ENCODE peak calls at places on chromosomes 13 and 19, in seven cellular contexts. One of them, this sample, is unnamed.

GRCh38 chr13:47298506-47298905 is 401.7 kb upstream of the HTR2A start:
- DNase-seq in uterus: no peak
- DNase-seq in bronchial epithelial cell: peak; percentile 22
- DNase-seq in H1: no peak
- DNase-seq in fibroblast of lung: peak; percentile 71
- DNase-seq in spleen: no peak
- DNase-seq in WERI-Rb-1: no peak
- DNase-seq in this sample: no peak

GRCh38 chr19:42048992-42049391 is 21.0 kb downstream of the GRIK5 start:
- DNase-seq in uterus: no peak
- DNase-seq in bronchial epithelial cell: peak; percentile 55
- DNase-seq in H1: no peak
- DNase-seq in fibroblast of lung: no peak
- DNase-seq in spleen: no peak
- DNase-seq in WERI-Rb-1: no peak
- DNase-seq in this sample: no peak

GRCh38 chr19:16928351-16928750 is 39.6 kb downstream of the F2RL3 start:
- DNase-seq in uterus: no peak
- DNase-seq in bronchial epithelial cell: no peak
- DNase-seq in H1: no peak
- DNase-seq in fibroblast of lung: no peak
- DNase-seq in spleen: no peak
- DNase-seq in WERI-Rb-1: no peak
- DNase-seq in this sample: no peak

GRCh38 chr19:10288662-10289166 is 1.0 kb upstream of the ICAM5 start:
- DNase-seq in uterus: no peak
- DNase-seq in bronchial epithelial cell: peak; percentile 59
- DNase-seq in H1: peak; percentile 79
- DNase-seq in fibroblast of lung: peak; percentile 49
- DNase-seq in spleen: no peak
- DNase-seq in WERI-Rb-1: peak; percentile 67
- DNase-seq in this sample: no peak

GRCh38 chr19:21434967-21435544 is 38.1 kb downstream of the ZNF493 start:
- DNase-seq in uterus: no peak
- DNase-seq in bronchial epithelial cell: no peak
- DNase-seq in H1: no peak
- DNase-seq in fibroblast of lung: no peak
- DNase-seq in spleen: no peak
- DNase-seq in WERI-Rb-1: no peak
- DNase-seq in this sample: no peak

GRCh38 chr19:53193534-53194222 is 520 bp upstream of the ZNF665 start:
- DNase-seq in uterus: no peak
- DNase-seq in bronchial epithelial cell: no peak
- DNase-seq in H1: no peak
- DNase-seq in fibroblast of lung: no peak
- DNase-seq in spleen: no peak
- DNase-seq in WERI-Rb-1: peak; percentile 23
- DNase-seq in this sample: no peak

GRCh38 chr19:16585808-16586476 is 13.7 kb upstream of the SLC35E1 start:
- DNase-seq in uterus: no peak
- DNase-seq in bronchial epithelial cell: peak; percentile 42
- DNase-seq in H1: no peak
- DNase-seq in fibroblast of lung: no peak
- DNase-seq in spleen: no peak
- DNase-seq in WERI-Rb-1: no peak
- DNase-seq in this sample: no peak

GRCh38 chr13:80973721-80974120 is 632.8 kb upstream of the SPRY2 start:
- DNase-seq in uterus: no peak
- DNase-seq in bronchial epithelial cell: peak; percentile 49
- DNase-seq in H1: no peak
- DNase-seq in fibroblast of lung: no peak
- DNase-seq in spleen: no peak
- DNase-seq in WERI-Rb-1: no peak
- DNase-seq in this sample: no peak

GRCh38 chr19:45468803-45469131 is 971 bp downstream of the FOSB start:
- DNase-seq in uterus: no peak
- DNase-seq in bronchial epithelial cell: no peak
- DNase-seq in H1: no peak
- DNase-seq in fibroblast of lung: peak; percentile 44
- DNase-seq in spleen: no peak
- DNase-seq in WERI-Rb-1: no peak
- DNase-seq in this sample: no peak

GRCh38 chr19:40596608-40597328 is 4.4 kb upstream of the LTBP4 start:
- DNase-seq in uterus: peak; percentile 78
- DNase-seq in bronchial epithelial cell: no peak
- DNase-seq in H1: peak; percentile 85
- DNase-seq in fibroblast of lung: peak; percentile 60
- DNase-seq in spleen: no peak
- DNase-seq in WERI-Rb-1: peak; percentile 88
- DNase-seq in this sample: no peak

GRCh38 chr19:6503407-6504201 is 1.5 kb upstream of the TUBB4A start:
- DNase-seq in uterus: no peak
- DNase-seq in bronchial epithelial cell: no peak
- DNase-seq in H1: no peak
- DNase-seq in fibroblast of lung: no peak
- DNase-seq in spleen: no peak
- DNase-seq in WERI-Rb-1: no peak
- DNase-seq in this sample: no peak

GRCh38 chr13:67416047-67416925 is 186.2 kb upstream of the PCDH9 start:
- DNase-seq in uterus: no peak
- DNase-seq in bronchial epithelial cell: no peak
- DNase-seq in H1: peak; percentile 84
- DNase-seq in fibroblast of lung: peak; percentile 9
- DNase-seq in spleen: no peak
- DNase-seq in WERI-Rb-1: peak; percentile 59
- DNase-seq in this sample: no peak

GRCh38 chr13:103308700-103309099 is 242.5 kb upstream of the SLC10A2 start:
- DNase-seq in uterus: no peak
- DNase-seq in bronchial epithelial cell: no peak
- DNase-seq in H1: no peak
- DNase-seq in fibroblast of lung: no peak
- DNase-seq in spleen: no peak
- DNase-seq in WERI-Rb-1: no peak
- DNase-seq in this sample: no peak

GRCh38 chr19:40633207-40633606 is 32.0 kb downstream of the LTBP4 start:
- DNase-seq in uterus: no peak
- DNase-seq in bronchial epithelial cell: peak; percentile 73
- DNase-seq in H1: no peak
- DNase-seq in fibroblast of lung: peak; percentile 84
- DNase-seq in spleen: no peak
- DNase-seq in WERI-Rb-1: no peak
- DNase-seq in this sample: no peak

GRCh38 chr13:40468227-40468838 is 198.1 kb downstream of the FOXO1 start:
- DNase-seq in uterus: no peak
- DNase-seq in bronchial epithelial cell: no peak
- DNase-seq in H1: no peak
- DNase-seq in fibroblast of lung: no peak
- DNase-seq in spleen: no peak
- DNase-seq in WERI-Rb-1: no peak
- DNase-seq in this sample: no peak

GRCh38 chr19:1274081-1274851 is 1.1 kb upstream of the FAM174C start:
- DNase-seq in uterus: peak; percentile 43
- DNase-seq in bronchial epithelial cell: no peak
- DNase-seq in H1: no peak
- DNase-seq in fibroblast of lung: no peak
- DNase-seq in spleen: peak; percentile 90
- DNase-seq in WERI-Rb-1: no peak
- DNase-seq in this sample: no peak

GRCh38 chr13:98026457-98026857 is 73.0 kb downstream of the IPO5 start:
- DNase-seq in uterus: no peak
- DNase-seq in bronchial epithelial cell: no peak
- DNase-seq in H1: no peak
- DNase-seq in fibroblast of lung: peak; percentile 8
- DNase-seq in spleen: no peak
- DNase-seq in WERI-Rb-1: peak; percentile 68
- DNase-seq in this sample: no peak

GRCh38 chr13:113820813-113821651 is 42.8 kb downstream of the GAS6 start:
- DNase-seq in uterus: peak; percentile 87
- DNase-seq in bronchial epithelial cell: peak; percentile 82
- DNase-seq in H1: no peak
- DNase-seq in fibroblast of lung: peak; percentile 99
- DNase-seq in spleen: peak; percentile 79
- DNase-seq in WERI-Rb-1: no peak
- DNase-seq in this sample: peak; percentile 63

GRCh38 chr19:4423727-4424126 is 21.3 kb downstream of the CHAF1A start:
- DNase-seq in uterus: no peak
- DNase-seq in bronchial epithelial cell: no peak
- DNase-seq in H1: no peak
- DNase-seq in fibroblast of lung: no peak
- DNase-seq in spleen: no peak
- DNase-seq in WERI-Rb-1: no peak
- DNase-seq in this sample: no peak

GRCh38 chr19:8377598-8377997 is 12.6 kb upstream of the RAB11B start:
- DNase-seq in uterus: no peak
- DNase-seq in bronchial epithelial cell: no peak
- DNase-seq in H1: no peak
- DNase-seq in fibroblast of lung: no peak
- DNase-seq in spleen: no peak
- DNase-seq in WERI-Rb-1: no peak
- DNase-seq in this sample: no peak

GRCh38 chr19:17765069-17765618 is 13.9 kb downstream of the FCHO1 start:
- DNase-seq in uterus: no peak
- DNase-seq in bronchial epithelial cell: peak; percentile 71
- DNase-seq in H1: no peak
- DNase-seq in fibroblast of lung: no peak
- DNase-seq in spleen: peak; percentile 93
- DNase-seq in WERI-Rb-1: no peak
- DNase-seq in this sample: no peak

GRCh38 chr19:7417671-7418324 is 69.1 kb downstream of the ARHGEF18 start:
- DNase-seq in uterus: no peak
- DNase-seq in bronchial epithelial cell: peak; percentile 67
- DNase-seq in H1: no peak
- DNase-seq in fibroblast of lung: peak; percentile 73
- DNase-seq in spleen: no peak
- DNase-seq in WERI-Rb-1: no peak
- DNase-seq in this sample: no peak

GRCh38 chr19:38805180-38805579 is 7.6 kb downstream of the LGALS4 start:
- DNase-seq in uterus: no peak
- DNase-seq in bronchial epithelial cell: peak; percentile 59
- DNase-seq in H1: no peak
- DNase-seq in fibroblast of lung: no peak
- DNase-seq in spleen: peak; percentile 15
- DNase-seq in WERI-Rb-1: no peak
- DNase-seq in this sample: no peak

GRCh38 chr19:13850910-13851753 is 25.8 kb upstream of the NANOS3 start:
- DNase-seq in uterus: peak; percentile 92
- DNase-seq in bronchial epithelial cell: peak; percentile 85
- DNase-seq in H1: no peak
- DNase-seq in fibroblast of lung: peak; percentile 96
- DNase-seq in spleen: peak; percentile 81
- DNase-seq in WERI-Rb-1: no peak
- DNase-seq in this sample: peak; percentile 88

GRCh38 chr19:49201042-49201441 is 43.5 kb downstream of the TRPM4 start:
- DNase-seq in uterus: no peak
- DNase-seq in bronchial epithelial cell: no peak
- DNase-seq in H1: no peak
- DNase-seq in fibroblast of lung: no peak
- DNase-seq in spleen: no peak
- DNase-seq in WERI-Rb-1: no peak
- DNase-seq in this sample: no peak

DNA sequence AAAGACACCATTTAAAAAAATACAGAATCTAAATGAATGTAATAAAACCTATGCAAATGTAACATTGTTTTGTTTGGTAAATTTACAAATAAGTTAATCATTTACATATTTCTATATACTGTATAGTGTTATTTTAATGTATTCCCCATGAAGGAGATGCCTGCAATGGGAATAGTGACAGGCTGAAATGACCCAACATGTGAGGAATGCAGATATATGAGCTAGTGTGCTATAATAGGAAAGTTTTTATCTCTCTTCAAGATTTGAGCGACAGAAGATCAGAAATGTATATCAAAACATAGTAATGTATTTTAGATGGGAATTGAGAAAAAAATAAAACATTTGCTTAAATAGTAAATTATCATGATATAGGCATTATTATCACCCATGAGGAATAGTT is 570.1 kb downstream of the SLITRK1 start:
- DNase-seq in uterus: no peak
- DNase-seq in bronchial epithelial cell: no peak
- DNase-seq in H1: no peak
- DNase-seq in fibroblast of lung: peak; percentile 52
- DNase-seq in spleen: no peak
- DNase-seq in WERI-Rb-1: no peak
- DNase-seq in this sample: no peak
- TF ChIP-seq CTCF in uterus: no peak
- TF ChIP-seq CTCF in bronchial epithelial cell: no peak
- TF ChIP-seq CTCF in H1: no peak
- TF ChIP-seq CTCF in fibroblast of lung: no peak
- TF ChIP-seq CTCF in spleen: no peak
- TF ChIP-seq CTCF in WERI-Rb-1: no peak
- TF ChIP-seq CTCF in this sample: no peak

DNA sequence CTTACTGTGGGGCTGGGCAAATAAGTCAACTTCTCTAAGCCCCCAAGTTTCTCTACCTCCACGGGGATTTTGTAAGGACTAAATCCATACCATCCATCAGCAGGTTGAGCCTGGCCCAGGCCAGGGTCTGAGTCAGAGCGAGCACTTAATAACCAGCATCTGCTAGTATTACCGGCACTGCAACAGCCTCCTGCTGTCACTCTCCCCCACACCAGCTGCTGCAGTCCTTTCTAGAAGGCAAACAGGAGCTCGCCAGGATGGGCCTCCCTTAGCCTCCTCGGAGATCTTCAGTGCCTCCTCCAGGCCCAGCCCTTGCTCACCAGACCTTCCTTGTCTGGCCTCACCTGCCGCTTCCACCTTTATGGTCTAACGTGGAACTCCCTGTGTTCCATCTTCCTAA is 3.2 kb downstream of the NAPA start:
- DNase-seq in uterus: peak; percentile 63
- DNase-seq in bronchial epithelial cell: no peak
- DNase-seq in H1: no peak
- DNase-seq in fibroblast of lung: peak; percentile 16
- DNase-seq in spleen: no peak
- DNase-seq in WERI-Rb-1: peak; percentile 94
- DNase-seq in this sample: no peak
- H3K4me3 ChIP-seq in uterus: no peak overlapping the region
- H3K4me3 ChIP-seq in bronchial epithelial cell: no peak overlapping the region
- H3K4me3 ChIP-seq in H1: no peak overlapping the region
- H3K4me3 ChIP-seq in fibroblast of lung: peak overlapping the region; percentile 54
- H3K4me3 ChIP-seq in spleen: peak overlapping the region; percentile 84
- H3K4me3 ChIP-seq in WERI-Rb-1: peak overlapping the region; percentile 22
- H3K4me3 ChIP-seq in this sample: no peak overlapping the region

GRCh38 chr13:44207476-44207875 is 166.1 kb upstream of the SERP2 start:
- DNase-seq in uterus: no peak
- DNase-seq in bronchial epithelial cell: peak; percentile 68
- DNase-seq in H1: no peak
- DNase-seq in fibroblast of lung: no peak
- DNase-seq in spleen: no peak
- DNase-seq in WERI-Rb-1: no peak
- DNase-seq in this sample: no peak
- TF ChIP-seq CTCF in uterus: no peak
- TF ChIP-seq CTCF in bronchial epithelial cell: no peak
- TF ChIP-seq CTCF in H1: no peak
- TF ChIP-seq CTCF in fibroblast of lung: no peak
- TF ChIP-seq CTCF in spleen: no peak
- TF ChIP-seq CTCF in WERI-Rb-1: no peak
- TF ChIP-seq CTCF in this sample: no peak

DNA sequence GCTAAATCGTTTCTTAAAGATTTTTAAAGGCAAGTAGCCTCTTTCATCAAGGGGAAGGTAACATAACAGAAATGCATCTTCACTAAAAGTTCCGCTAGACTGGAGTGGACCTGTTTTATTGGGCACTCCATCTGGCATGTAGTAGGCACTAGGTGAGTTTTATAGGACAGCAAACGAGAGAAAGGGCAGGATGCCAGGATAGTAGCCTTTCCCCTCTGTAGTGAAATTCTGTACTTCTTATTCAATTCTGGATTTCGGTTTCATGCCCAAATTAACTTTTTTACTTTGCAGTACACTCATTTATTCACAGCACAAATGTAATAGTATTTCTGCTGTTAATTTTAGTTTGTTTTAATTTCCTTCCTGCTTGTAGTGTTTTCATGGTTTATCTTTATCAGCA is 45.2 kb downstream of the GPR180 start:
- DNase-seq in uterus: no peak
- DNase-seq in bronchial epithelial cell: no peak
- DNase-seq in H1: no peak
- DNase-seq in fibroblast of lung: no peak
- DNase-seq in spleen: no peak
- DNase-seq in WERI-Rb-1: no peak
- DNase-seq in this sample: no peak
- H3K4me3 ChIP-seq in uterus: no peak overlapping the region
- H3K4me3 ChIP-seq in bronchial epithelial cell: no peak overlapping the region
- H3K4me3 ChIP-seq in H1: no peak overlapping the region
- H3K4me3 ChIP-seq in fibroblast of lung: no peak overlapping the region
- H3K4me3 ChIP-seq in spleen: no peak overlapping the region
- H3K4me3 ChIP-seq in WERI-Rb-1: no peak overlapping the region
- H3K4me3 ChIP-seq in this sample: no peak overlapping the region